ENCODE peak calls at places on chromosomes 16 and 17, in seven cellular contexts. D is gastrocnemius medialis, N is lung, J is adrenal gland, L is dorsolateral prefrontal cortex, V is transverse colon, H is cardiac muscle cell. W is an unnamed sample.

GRCh38 chr17:75459590-75460267 is 3.3 kb downstream of the TMEM94 start:
- DNase-seq in N (no peak), D (peak), J (peak), V (peak), L (no peak), H (no peak), W (no peak)

GRCh38 chr17:27407916-27408846 is 48.1 kb upstream of the KSR1 start:
- DNase-seq in N (no peak), V (no peak), H (peak), L (no peak), J (peak), D (no peak), W (no peak)

GRCh38 chr17:62703776-62704380 is 76.4 kb downstream of the MRC2 start:
- DNase-seq in V (peak), D (peak), N (peak), J (peak), L (peak), H (peak), W (no peak)

GRCh38 chr16:88883117-88883895 is 16.8 kb upstream of the PABPN1L start:
- DNase-seq in L (no peak), D (peak), J (no peak), V (no peak), H (no peak), N (no peak), W (no peak)

GRCh38 chr17:30263552-30264333 is 28.0 kb downstream of the BLMH start:
- DNase-seq in H (peak), L (no peak), V (no peak), J (no peak), N (no peak), D (no peak), W (no peak)

GRCh38 chr17:29070795-29071194 is 27.9 kb downstream of the PIPOX start:
- DNase-seq in J (no peak), L (no peak), D (no peak), N (no peak), V (no peak), H (no peak), W (no peak)

GRCh38 chr16:57694191-57694555 is 433 bp upstream of the DRC7 start:
- DNase-seq in J (no peak), L (no peak), N (no peak), D (no peak), H (no peak), V (no peak), W (no peak)

GRCh38 chr17:30113213-30113612 is 3.4 kb upstream of the NSRP1 start:
- DNase-seq in H (no peak), D (no peak), V (peak), N (no peak), J (no peak), L (no peak), W (no peak)

GRCh38 chr16:57299009-57299718 is 14.7 kb upstream of the PLLP start:
- DNase-seq in L (no peak), D (no peak), V (peak), J (no peak), H (no peak), N (peak), W (no peak)

GRCh38 chr17:11991461-11991860 is 5.8 kb downstream of the ZNF18 start:
- DNase-seq in L (no peak), H (no peak), V (no peak), N (no peak), J (no peak), D (no peak), W (no peak)

GRCh38 chr17:11997972-11998233 is 628 bp upstream of the ZNF18 start:
- DNase-seq in H (no peak), L (no peak), J (no peak), N (no peak), V (no peak), D (no peak), W (no peak)

GRCh38 chr17:11996722-11997146 is 541 bp downstream of the ZNF18 start:
- DNase-seq in H (peak), V (peak), D (peak), N (no peak), L (peak), J (peak), W (no peak)

GRCh38 chr17:11999715-12000114 is 2.4 kb upstream of the ZNF18 start:
- DNase-seq in L (no peak), J (no peak), N (no peak), V (no peak), D (no peak), H (no peak), W (no peak)

GRCh38 chr17:11997147-11997971 is at the start of gene ZNF18:
- DNase-seq in V (peak), L (peak), H (peak), D (peak), N (peak), J (peak), W (peak)
- H3K4me3 ChIP-seq in V (peak), L (peak), H (peak), D (peak), N (peak), J (peak), W (peak)

DNA sequence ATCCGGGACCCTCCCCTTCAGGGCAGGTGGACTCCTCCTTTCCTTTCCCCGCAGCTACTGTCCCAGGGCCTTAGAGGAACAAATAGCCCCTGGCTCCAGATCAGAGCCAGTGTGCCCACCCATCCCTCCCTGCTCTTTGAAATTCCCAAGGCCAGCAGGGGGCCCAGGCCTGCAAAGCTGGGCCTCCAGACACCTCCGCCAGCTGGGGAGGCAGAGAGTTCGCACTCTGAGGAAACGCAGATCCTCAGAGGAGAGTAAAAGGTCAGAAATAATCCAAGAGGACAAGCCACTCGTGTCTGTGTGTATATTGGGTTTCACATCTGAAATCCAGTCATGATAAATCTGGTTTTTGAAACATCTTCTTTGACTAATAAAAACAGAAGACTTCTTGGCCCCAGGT is 44.7 kb upstream of the TBX2 start:
- DNase-seq in V (no peak), L (no peak), D (no peak), J (no peak), N (no peak), H (peak), W (no peak)
- TF ChIP-seq CTCF in V (no peak), L (no peak), D (no peak), J (no peak), N (no peak), H (no peak), W (no peak)

DNA sequence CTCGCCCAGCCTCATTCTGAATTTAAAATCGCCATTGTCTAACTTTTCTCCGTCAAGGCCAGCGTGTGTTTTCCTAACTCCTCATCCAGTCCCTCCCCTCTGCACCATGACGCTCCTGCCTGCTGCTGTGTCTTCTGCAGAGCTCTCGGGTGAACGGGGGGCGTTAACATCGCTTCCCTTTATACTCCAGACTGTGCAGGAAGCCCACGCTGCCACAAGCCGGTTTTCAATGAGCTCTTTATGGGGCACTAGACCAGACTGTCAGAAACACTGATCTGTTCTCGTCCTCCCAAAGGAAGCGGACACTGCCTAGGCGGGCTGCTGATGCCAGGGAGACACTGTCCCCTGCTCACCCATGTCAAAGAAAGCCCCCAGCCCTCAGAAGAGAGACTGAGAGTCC is 13.3 kb downstream of the AANAT start:
- DNase-seq in D (no peak), N (no peak), V (no peak), L (no peak), H (peak), J (no peak), W (no peak)
- H3K4me3 ChIP-seq in D (no peak), N (no peak), V (no peak), L (no peak), H (no peak), J (no peak), W (no peak)

DNA sequence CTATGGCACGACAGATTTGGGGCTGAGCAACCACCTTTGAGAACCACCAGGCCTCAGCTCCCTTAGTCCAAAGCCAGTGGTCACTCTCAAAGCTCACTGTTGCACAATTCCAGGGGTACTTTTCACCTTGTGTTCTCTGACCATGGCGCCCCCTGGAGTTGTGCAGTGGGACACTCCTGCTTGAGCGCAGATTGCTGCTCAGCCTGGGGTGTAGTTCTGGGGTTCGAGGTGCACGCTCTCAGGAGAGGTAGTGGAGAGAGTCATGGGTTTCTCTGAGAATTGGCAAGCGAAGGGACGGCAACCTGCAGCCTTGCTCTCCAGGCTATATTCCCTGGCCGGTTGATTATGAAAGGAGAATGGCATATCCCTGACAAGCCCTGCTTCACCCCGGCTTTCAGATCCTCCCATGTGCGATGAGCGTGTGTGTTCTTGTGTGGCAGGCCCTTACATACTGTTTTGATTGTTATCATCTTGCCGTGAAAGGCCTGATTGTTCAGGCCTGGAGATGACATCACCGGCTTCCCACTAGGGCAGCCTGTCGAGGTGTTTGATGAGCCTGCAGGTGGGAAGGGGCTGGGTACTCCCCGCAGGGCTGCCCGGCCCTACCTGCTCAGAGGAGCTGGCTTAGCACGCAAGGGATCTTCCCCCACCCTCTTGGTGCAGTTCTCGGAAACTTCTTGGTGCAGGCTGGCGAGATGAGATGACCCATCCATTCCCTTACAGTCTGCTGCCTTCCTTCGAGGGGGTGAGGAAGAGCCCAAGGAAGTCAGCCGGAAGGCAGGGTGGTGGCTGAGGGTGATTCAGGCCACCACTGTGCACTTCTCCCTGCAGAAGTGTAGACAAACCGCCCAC is 431.2 kb downstream of the SLC39A11 start:
- DNase-seq in D (no peak), N (no peak), V (no peak), H (no peak), L (no peak), J (no peak), W (no peak)
- TF ChIP-seq CTCF in D (no peak), N (no peak), V (no peak), H (peak), L (no peak), J (no peak), W (no peak)

GRCh38 chr17:58666858-58667267 is 25.0 kb downstream of the TEX14 start:
- DNase-seq in V (peak), D (peak), J (peak), H (no peak), L (no peak), N (peak), W (no peak)
- H3K4me3 ChIP-seq in V (peak), D (no peak), J (peak), H (no peak), L (no peak), N (no peak), W (no peak)

GRCh38 chr17:79155701-79156100 is 81.1 kb downstream of the ENGASE start:
- DNase-seq in D (no peak), V (no peak), H (no peak), L (no peak), J (no peak), N (no peak), W (no peak)

GRCh38 chr17:79154951-79155557 is 80.4 kb downstream of the ENGASE start:
- DNase-seq in V (no peak), D (no peak), N (no peak), J (no peak), L (no peak), H (no peak), W (no peak)

GRCh38 chr17:79152636-79153035 is 78.0 kb downstream of the ENGASE start:
- DNase-seq in H (no peak), V (no peak), N (no peak), L (no peak), J (no peak), D (no peak), W (no peak)

GRCh38 chr17:79154446-79154845 is 79.8 kb downstream of the ENGASE start:
- DNase-seq in H (no peak), N (no peak), D (no peak), V (no peak), J (peak), L (no peak), W (no peak)

DNA sequence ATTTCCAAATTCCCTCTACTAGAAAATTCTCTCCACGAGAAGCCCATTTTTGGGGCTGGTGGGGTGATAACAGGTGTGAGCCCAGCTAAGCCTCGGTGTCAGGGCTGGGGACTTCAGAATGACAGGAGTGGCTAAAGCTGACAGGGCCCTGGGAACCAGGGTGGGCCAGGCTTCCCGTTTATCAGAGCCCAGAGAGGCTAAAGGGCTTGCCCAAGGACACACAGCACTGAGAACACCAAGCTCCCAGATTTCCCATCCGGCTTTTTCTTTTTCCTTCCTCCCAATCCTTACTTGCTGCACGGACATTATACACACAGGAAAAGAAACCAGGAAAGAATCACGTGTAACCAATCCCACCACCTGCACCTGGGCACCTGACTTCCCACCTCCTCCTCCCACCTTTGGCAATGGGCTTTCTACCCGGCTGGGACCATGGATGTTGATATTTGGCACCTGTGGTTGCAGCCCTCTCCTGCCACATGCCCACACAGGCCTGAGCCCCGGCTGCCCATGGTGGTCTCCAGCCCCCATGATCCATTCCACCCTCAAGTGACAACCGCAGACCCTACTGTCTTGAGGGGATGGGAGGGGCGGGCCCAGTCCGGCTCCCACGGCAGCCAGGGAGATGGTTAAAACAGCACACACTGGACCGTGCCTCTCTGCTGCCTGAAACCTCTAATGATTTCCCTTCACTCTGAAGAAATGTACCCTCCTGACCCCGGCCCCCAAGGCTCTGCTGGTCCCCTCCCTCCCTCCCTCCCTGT is 78.9 kb downstream of the ENGASE start:
- DNase-seq in L (no peak), V (no peak), D (no peak), H (no peak), J (no peak), N (no peak), W (no peak)
- TF ChIP-seq CTCF in L (no peak), V (no peak), D (no peak), H (no peak), J (no peak), N (no peak), W (no peak)

DNA sequence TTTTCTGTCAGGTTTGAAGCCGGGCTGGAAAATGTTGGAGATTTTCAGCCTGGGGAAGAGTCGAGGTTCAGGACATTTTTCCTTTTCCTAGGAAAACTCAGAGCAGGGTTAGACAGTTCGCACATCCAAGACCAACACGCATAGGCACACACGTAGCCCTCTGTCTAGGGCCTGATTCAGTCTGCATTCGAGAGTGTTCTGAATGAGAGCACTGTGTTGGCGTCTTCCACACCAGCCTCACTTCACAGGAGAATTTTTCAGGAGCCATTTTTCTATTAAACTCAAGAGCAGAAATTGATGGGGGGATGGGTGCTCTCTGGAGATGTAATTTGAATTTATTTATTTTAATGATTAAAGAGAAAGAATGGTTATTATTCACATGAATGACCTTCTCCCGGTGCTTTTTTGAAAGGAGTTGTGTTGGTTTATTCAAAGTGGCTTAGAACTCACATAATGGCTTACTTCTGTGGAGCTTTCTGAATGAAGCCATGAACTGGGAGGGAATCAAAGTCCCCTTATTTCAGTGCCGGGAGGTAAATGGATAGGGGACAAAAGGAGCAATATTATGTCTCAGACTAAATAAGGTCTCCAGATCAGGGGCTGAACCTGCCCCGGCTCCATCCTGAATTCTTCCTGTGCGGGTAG is 194.3 kb downstream of the CCDC182 start:
- DNase-seq in D (no peak), H (no peak), V (no peak), L (no peak), J (no peak), N (no peak), W (no peak)
- H3K4me3 ChIP-seq in D (no peak), H (no peak), V (no peak), L (no peak), J (no peak), N (no peak), W (no peak)

GRCh38 chr16:87062569-87063442 is 254.4 kb downstream of the C16orf95 start:
- DNase-seq in L (no peak), H (peak), N (peak), V (peak), D (no peak), J (peak), W (no peak)

GRCh38 chr16:87058728-87059250 is 258.4 kb downstream of the C16orf95 start:
- DNase-seq in J (no peak), V (no peak), D (no peak), H (no peak), N (no peak), L (no peak), W (no peak)

GRCh38 chr16:87057951-87058560 is 259.1 kb downstream of the C16orf95 start:
- DNase-seq in H (no peak), L (no peak), N (no peak), J (no peak), D (no peak), V (no peak), W (no peak)

GRCh38 chr16:87061521-87061920 is 255.7 kb downstream of the C16orf95 start:
- DNase-seq in V (no peak), D (no peak), J (no peak), L (no peak), H (no peak), N (no peak), W (no peak)

GRCh38 chr16:87060026-87060986 is 256.9 kb downstream of the C16orf95 start:
- DNase-seq in D (no peak), J (peak), H (peak), L (no peak), V (no peak), N (no peak), W (no peak)
- TF ChIP-seq CTCF in D (no peak), J (peak), H (peak), L (no peak), V (no peak), N (no peak), W (peak)

GRCh38 chr16:10938844-10939648 is 3.2 kb downstream of the DEXI start:
- DNase-seq in V (no peak), L (no peak), H (no peak), J (no peak), N (no peak), D (no peak), W (no peak)

GRCh38 chr16:10936585-10936984 is 5.7 kb downstream of the DEXI start:
- DNase-seq in N (no peak), D (no peak), H (no peak), V (no peak), J (no peak), L (no peak), W (no peak)

GRCh38 chr16:10937068-10937859 is 5.0 kb downstream of the DEXI start:
- DNase-seq in L (no peak), J (peak), D (no peak), N (no peak), H (no peak), V (no peak), W (no peak)

GRCh38 chr16:10939649-10940206 is 2.5 kb downstream of the DEXI start:
- DNase-seq in L (no peak), J (no peak), V (no peak), D (no peak), N (no peak), H (no peak), W (no peak)

DNA sequence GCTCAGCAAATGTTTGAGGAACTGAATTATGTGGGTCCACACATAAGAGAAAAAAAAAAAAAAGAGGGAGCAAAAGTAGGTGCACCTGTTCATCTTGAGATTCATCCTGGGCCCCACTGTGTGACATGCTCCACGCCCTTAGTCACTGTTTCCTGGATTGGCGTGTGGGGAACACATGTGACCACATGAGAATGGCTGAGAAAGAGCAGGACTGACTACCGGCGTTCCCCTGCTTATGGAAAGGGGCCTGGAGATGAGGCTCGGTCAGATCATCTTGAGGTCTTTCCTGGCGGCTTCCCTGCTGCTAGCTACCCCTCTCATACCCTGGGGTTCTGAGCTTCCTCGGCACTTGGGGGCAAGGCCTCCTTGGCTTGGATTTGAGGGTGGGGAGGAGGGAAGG is 3.9 kb downstream of the DEXI start:
- DNase-seq in H (no peak), D (no peak), L (no peak), V (no peak), N (no peak), J (no peak), W (no peak)
- H3K4me3 ChIP-seq in H (no peak), D (peak), L (peak), V (no peak), N (no peak), J (peak), W (peak)

W was measured in AG04449.